ENCODE peak calls at places on chromosome 2, in seven cellular contexts. B is GM10248, W is upper lobe of left lung, Y is brain microvascular endothelial cell, F is mucosa of descending colon, I is RWPE2, S is omental fat pad. G is an unnamed sample.

GRCh38 chr2:238895901-238896600 is 48.2 kb downstream of the TWIST2 start:
- DNase-seq in B (no peak), W (no peak), Y (peak), F (peak), I (no peak), S (no peak), G (no peak)

GRCh38 chr2:238513346-238513745 is 86.6 kb downstream of the ASB1 start:
- DNase-seq in B (peak), W (peak), Y (peak), F (no peak), I (no peak), S (no peak), G (no peak)

GRCh38 chr2:47174731-47175361 is 19.7 kb upstream of the STPG4 start:
- DNase-seq in B (peak), W (peak), Y (no peak), F (no peak), I (peak), S (no peak), G (no peak)

GRCh38 chr2:5093056-5093455 is 599.1 kb upstream of the SOX11 start:
- DNase-seq in B (no peak), W (no peak), Y (no peak), F (no peak), I (no peak), S (no peak), G (no peak)

GRCh38 chr2:86789687-86790133 is 1.0 kb downstream of the CD8A start:
- DNase-seq in B (no peak), W (no peak), Y (no peak), F (no peak), I (no peak), S (no peak), G (no peak)

GRCh38 chr2:236137066-236137465 is 31.1 kb downstream of the GBX2 start:
- DNase-seq in B (no peak), W (no peak), Y (no peak), F (no peak), I (no peak), S (no peak), G (no peak)

GRCh38 chr2:126658910-126659613 is 3.1 kb downstream of the GYPC start:
- DNase-seq in B (peak), W (peak), Y (peak), F (peak), I (no peak), S (no peak), G (no peak)

GRCh38 chr2:236546561-236546961 is 23.1 kb upstream of the ACKR3 start:
- DNase-seq in B (no peak), W (no peak), Y (no peak), F (no peak), I (no peak), S (no peak), G (no peak)

GRCh38 chr2:68253211-68254068 is 1.1 kb upstream of the PPP3R1 start:
- DNase-seq in B (no peak), W (no peak), Y (no peak), F (no peak), I (no peak), S (no peak), G (no peak)

GRCh38 chr2:160426604-160427003 is 67.0 kb downstream of the RBMS1 start:
- DNase-seq in B (no peak), W (no peak), Y (no peak), F (no peak), I (no peak), S (no peak), G (no peak)

GRCh38 chr2:181178823-181179412 is 198.5 kb downstream of the UBE2E3 start:
- DNase-seq in B (no peak), W (no peak), Y (no peak), F (no peak), I (no peak), S (no peak), G (no peak)

GRCh38 chr2:128777091-128778045 is 458.7 kb upstream of the HS6ST1 start:
- DNase-seq in B (no peak), W (peak), Y (no peak), F (no peak), I (no peak), S (no peak), G (no peak)

GRCh38 chr2:176488446-176488845 is 219.2 kb downstream of the MTX2 start:
- DNase-seq in B (no peak), W (no peak), Y (no peak), F (no peak), I (no peak), S (no peak), G (no peak)

GRCh38 chr2:100189395-100189794 is 47.0 kb upstream of the AFF3 start:
- DNase-seq in B (no peak), W (no peak), Y (no peak), F (no peak), I (no peak), S (no peak), G (no peak)

GRCh38 chr2:28366496-28367282 is 26.0 kb upstream of the FOSL2 start:
- DNase-seq in B (no peak), W (peak), Y (peak), F (peak), I (no peak), S (no peak), G (no peak)

GRCh38 chr2:68750592-68751396 is 16.2 kb downstream of the ARHGAP25 start:
- DNase-seq in B (no peak), W (no peak), Y (no peak), F (no peak), I (no peak), S (no peak), G (no peak)

GRCh38 chr2:53475320-53475719 is 292.3 kb upstream of the CHAC2 start:
- DNase-seq in B (no peak), W (no peak), Y (peak), F (no peak), I (no peak), S (no peak), G (no peak)

GRCh38 chr2:240820014-240820606 is at the start of gene KIF1A:
- DNase-seq in B (no peak), W (no peak), Y (no peak), F (no peak), I (no peak), S (no peak), G (no peak)

DNA sequence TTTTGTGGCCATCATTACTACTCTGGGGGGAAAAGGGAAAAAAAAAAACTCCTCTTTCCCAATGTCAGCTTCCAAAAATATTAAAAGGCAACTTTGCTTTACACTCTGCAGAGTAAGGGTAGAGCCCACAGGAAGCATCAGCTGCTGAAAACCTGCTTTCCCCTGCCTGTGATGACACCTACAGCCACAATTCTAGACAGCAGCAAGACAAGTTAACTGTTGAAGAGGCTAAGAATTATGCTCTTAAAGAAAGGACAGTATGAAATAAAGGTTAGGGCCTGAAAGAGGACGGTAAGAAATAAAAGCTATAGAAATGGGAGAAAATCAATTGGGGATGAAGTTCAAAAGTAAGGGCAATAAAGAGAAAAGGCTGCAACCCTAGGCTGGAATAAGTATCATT is 3.0 kb downstream of the PDE11A start:
- DNase-seq in B (no peak), W (no peak), Y (no peak), F (no peak), I (no peak), S (no peak), G (no peak)
- TF ChIP-seq CTCF in B (no peak), W (no peak), Y (no peak), F (no peak), I (peak), S (no peak), G (no peak)

GRCh38 chr2:215395687-215396460 is 40.0 kb downstream of the FN1 start:
- DNase-seq in B (no peak), W (no peak), Y (peak), F (no peak), I (no peak), S (no peak), G (no peak)

GRCh38 chr2:215394102-215394805 is 41.6 kb downstream of the FN1 start:
- DNase-seq in B (no peak), W (no peak), Y (peak), F (no peak), I (no peak), S (no peak), G (no peak)

GRCh38 chr2:215399067-215399716 is 36.7 kb downstream of the FN1 start:
- DNase-seq in B (no peak), W (no peak), Y (peak), F (no peak), I (no peak), S (no peak), G (no peak)

GRCh38 chr2:215396595-215397313 is 39.1 kb downstream of the FN1 start:
- DNase-seq in B (no peak), W (no peak), Y (no peak), F (no peak), I (no peak), S (no peak), G (no peak)

GRCh38 chr2:215397632-215398341 is 38.1 kb downstream of the FN1 start:
- DNase-seq in B (no peak), W (peak), Y (peak), F (no peak), I (no peak), S (no peak), G (no peak)
- TF ChIP-seq CTCF in B (no peak), W (no peak), Y (no peak), F (no peak), I (no peak), S (no peak), G (no peak)

GRCh38 chr2:15939556-15939853 is 845 bp upstream of the MYCN start:
- DNase-seq in B (peak), W (peak), Y (no peak), F (no peak), I (no peak), S (no peak), G (no peak)

GRCh38 chr2:15938803-15939555 is 1.4 kb upstream of the MYCN start:
- DNase-seq in B (no peak), W (no peak), Y (no peak), F (no peak), I (no peak), S (no peak), G (no peak)

GRCh38 chr2:15941483-15941853 is 1.1 kb downstream of the MYCN start:
- DNase-seq in B (no peak), W (peak), Y (no peak), F (no peak), I (no peak), S (no peak), G (no peak)

GRCh38 chr2:15940661-15941482 is 522 bp downstream of the MYCN start:
- DNase-seq in B (no peak), W (peak), Y (no peak), F (peak), I (no peak), S (no peak), G (no peak)

GRCh38 chr2:15939854-15940660 is at the start of gene MYCN:
- DNase-seq in B (no peak), W (no peak), Y (peak), F (peak), I (no peak), S (no peak), G (no peak)
- TF ChIP-seq CTCF in B (no peak), W (no peak), Y (no peak), F (no peak), I (peak), S (no peak), G (no peak)

GRCh38 chr2:44897406-44897805 is 44.1 kb upstream of the SIX3 start:
- DNase-seq in B (no peak), W (no peak), Y (no peak), F (no peak), I (no peak), S (no peak), G (no peak)
- TF ChIP-seq CTCF in B (no peak), W (no peak), Y (no peak), F (no peak), I (peak), S (no peak), G (no peak)

G was measured in activated B cell treated with CpG ODN at 0.5 μM for 24 hours.